ENCODE peak calls at places on chromosome 17, in four cellular contexts. One of them, this sample, is unnamed.

GRCh38 chr17:2049333-2050245 is 5.3 kb upstream of the HIC1 start:
- DNase-seq in colonic mucosa: peak; percentile 90
- DNase-seq in BE2C: peak; percentile 80
- DNase-seq in right atrium auricular region: peak; percentile 89
- DNase-seq in this sample: peak; percentile 93

GRCh38 chr17:48925991-48926342 is 17.8 kb downstream of the UBE2Z start:
- DNase-seq in colonic mucosa: no peak
- DNase-seq in BE2C: no peak
- DNase-seq in right atrium auricular region: no peak
- DNase-seq in this sample: no peak

GRCh38 chr17:63263053-63263452 is 183.1 kb downstream of the CYB561 start:
- DNase-seq in colonic mucosa: no peak
- DNase-seq in BE2C: no peak
- DNase-seq in right atrium auricular region: no peak
- DNase-seq in this sample: no peak

GRCh38 chr17:35543856-35544255 is 6.4 kb upstream of the SLFN12L start:
- DNase-seq in colonic mucosa: no peak
- DNase-seq in BE2C: no peak
- DNase-seq in right atrium auricular region: no peak
- DNase-seq in this sample: no peak

GRCh38 chr17:52828621-52829020 is 670.1 kb upstream of the CA10 start:
- DNase-seq in colonic mucosa: no peak
- DNase-seq in BE2C: no peak
- DNase-seq in right atrium auricular region: no peak
- DNase-seq in this sample: no peak

GRCh38 chr17:74723891-74724290 is 11.2 kb upstream of the CD300LF start:
- DNase-seq in colonic mucosa: no peak
- DNase-seq in BE2C: no peak
- DNase-seq in right atrium auricular region: no peak
- DNase-seq in this sample: no peak

GRCh38 chr17:65530985-65531507 is 30.4 kb downstream of the AXIN2 start:
- DNase-seq in colonic mucosa: no peak
- DNase-seq in BE2C: no peak
- DNase-seq in right atrium auricular region: no peak
- DNase-seq in this sample: no peak

GRCh38 chr17:3762922-3763776 is 37.8 kb downstream of the ITGAE start:
- DNase-seq in colonic mucosa: no peak
- DNase-seq in BE2C: no peak
- DNase-seq in right atrium auricular region: no peak
- DNase-seq in this sample: no peak

GRCh38 chr17:8828517-8828875 is 29.3 kb upstream of the MFSD6L start:
- DNase-seq in colonic mucosa: no peak
- DNase-seq in BE2C: no peak
- DNase-seq in right atrium auricular region: peak; percentile 30
- DNase-seq in this sample: no peak

GRCh38 chr17:82134101-82134500 is 36.1 kb upstream of the FASN start:
- DNase-seq in colonic mucosa: no peak
- DNase-seq in BE2C: no peak
- DNase-seq in right atrium auricular region: peak; percentile 70
- DNase-seq in this sample: peak; percentile 49

GRCh38 chr17:3298260-3298659 is at the start of gene OR3A1:
- DNase-seq in colonic mucosa: no peak
- DNase-seq in BE2C: no peak
- DNase-seq in right atrium auricular region: no peak
- DNase-seq in this sample: no peak

GRCh38 chr17:51454456-51454978 is 194.2 kb downstream of the UTP18 start:
- DNase-seq in colonic mucosa: no peak
- DNase-seq in BE2C: no peak
- DNase-seq in right atrium auricular region: no peak
- DNase-seq in this sample: no peak

GRCh38 chr17:10698116-10698818 is 873 bp downstream of the ADPRM start:
- DNase-seq in colonic mucosa: no peak
- DNase-seq in BE2C: peak; percentile 16
- DNase-seq in right atrium auricular region: no peak
- DNase-seq in this sample: no peak

GRCh38 chr17:1627987-1628855 is at the start of gene SLC43A2:
- DNase-seq in colonic mucosa: peak; percentile 89
- DNase-seq in BE2C: peak; percentile 85
- DNase-seq in right atrium auricular region: peak; percentile 87
- DNase-seq in this sample: peak; percentile 93

GRCh38 chr17:4956493-4957061 is 5.7 kb downstream of the ENO3 start:
- DNase-seq in colonic mucosa: no peak
- DNase-seq in BE2C: no peak
- DNase-seq in right atrium auricular region: no peak
- DNase-seq in this sample: no peak

GRCh38 chr17:50099003-50099402 is 3.9 kb downstream of the PDK2 start:
- DNase-seq in colonic mucosa: no peak
- DNase-seq in BE2C: no peak
- DNase-seq in right atrium auricular region: no peak
- DNase-seq in this sample: no peak

GRCh38 chr17:49190932-49191331 is 19.4 kb downstream of the GNGT2 start:
- DNase-seq in colonic mucosa: no peak
- DNase-seq in BE2C: no peak
- DNase-seq in right atrium auricular region: no peak
- DNase-seq in this sample: no peak

GRCh38 chr17:4950757-4951204 is at the start of gene ENO3:
- DNase-seq in colonic mucosa: peak; percentile 48
- DNase-seq in BE2C: peak; percentile 59
- DNase-seq in right atrium auricular region: no peak
- DNase-seq in this sample: peak; percentile 45

GRCh38 chr17:17032131-17032692 is 10.0 kb upstream of the MPRIP start:
- DNase-seq in colonic mucosa: peak; percentile 49
- DNase-seq in BE2C: peak; percentile 52
- DNase-seq in right atrium auricular region: no peak
- DNase-seq in this sample: peak; percentile 69

GRCh38 chr17:78839173-78839761 is 1.3 kb downstream of the USP36 start:
- DNase-seq in colonic mucosa: no peak
- DNase-seq in BE2C: no peak
- DNase-seq in right atrium auricular region: no peak
- DNase-seq in this sample: no peak

GRCh38 chr17:79862771-79863440 is 23.7 kb upstream of the CBX4 start:
- DNase-seq in colonic mucosa: no peak
- DNase-seq in BE2C: no peak
- DNase-seq in right atrium auricular region: no peak
- DNase-seq in this sample: no peak

GRCh38 chr17:1173456-1174370 is 6.1 kb downstream of the ABR start:
- DNase-seq in colonic mucosa: no peak
- DNase-seq in BE2C: no peak
- DNase-seq in right atrium auricular region: no peak
- DNase-seq in this sample: no peak

GRCh38 chr17:76370261-76370993 is 14.0 kb upstream of the SPHK1 start:
- DNase-seq in colonic mucosa: no peak
- DNase-seq in BE2C: peak; percentile 41
- DNase-seq in right atrium auricular region: peak; percentile 91
- DNase-seq in this sample: no peak

GRCh38 chr17:74545456-74546230 is at the start of gene CD300C:
- DNase-seq in colonic mucosa: peak; percentile 25
- DNase-seq in BE2C: no peak
- DNase-seq in right atrium auricular region: no peak
- DNase-seq in this sample: no peak

GRCh38 chr17:81870155-81870977 is 771 bp downstream of the ARHGDIA start:
- DNase-seq in colonic mucosa: peak; percentile 41
- DNase-seq in BE2C: peak; percentile 36
- DNase-seq in right atrium auricular region: no peak
- DNase-seq in this sample: peak; percentile 63

GRCh38 chr17:38709864-38710602 is 5.0 kb downstream of the MLLT6 start:
- DNase-seq in colonic mucosa: no peak
- DNase-seq in BE2C: no peak
- DNase-seq in right atrium auricular region: no peak
- DNase-seq in this sample: no peak

GRCh38 chr17:41777579-41778188 is 8.8 kb downstream of the JUP start:
- DNase-seq in colonic mucosa: peak; percentile 80
- DNase-seq in BE2C: no peak
- DNase-seq in right atrium auricular region: peak; percentile 79
- DNase-seq in this sample: peak; percentile 60

GRCh38 chr17:38871247-38871991 is 1.6 kb downstream of the LASP1 start:
- DNase-seq in colonic mucosa: peak; percentile 95
- DNase-seq in BE2C: no peak
- DNase-seq in right atrium auricular region: peak; percentile 81
- DNase-seq in this sample: peak; percentile 93

GRCh38 chr17:40329981-40330794 is 21.2 kb downstream of the RARA start:
- DNase-seq in colonic mucosa: no peak
- DNase-seq in BE2C: no peak
- DNase-seq in right atrium auricular region: no peak
- DNase-seq in this sample: no peak

GRCh38 chr17:40327735-40328385 is 18.9 kb downstream of the RARA start:
- DNase-seq in colonic mucosa: peak; percentile 42
- DNase-seq in BE2C: no peak
- DNase-seq in right atrium auricular region: no peak
- DNase-seq in this sample: no peak

GRCh38 chr17:40326832-40327199 is 17.8 kb downstream of the RARA start:
- DNase-seq in colonic mucosa: peak; percentile 70
- DNase-seq in BE2C: no peak
- DNase-seq in right atrium auricular region: no peak
- DNase-seq in this sample: no peak

GRCh38 chr17:40327244-40327666 is 18.3 kb downstream of the RARA start:
- DNase-seq in colonic mucosa: no peak
- DNase-seq in BE2C: no peak
- DNase-seq in right atrium auricular region: no peak
- DNase-seq in this sample: no peak

GRCh38 chr17:40328386-40328766 is 19.4 kb downstream of the RARA start:
- DNase-seq in colonic mucosa: no peak
- DNase-seq in BE2C: no peak
- DNase-seq in right atrium auricular region: no peak
- DNase-seq in this sample: no peak
- H3K4me1 ChIP-seq in colonic mucosa: peaks cover 43% of the 10 kb centered on the region
- H3K4me1 ChIP-seq in BE2C: peaks cover 45% of the 10 kb centered on the region
- H3K4me1 ChIP-seq in right atrium auricular region: no peaks in the 10 kb centered on the region
- H3K4me1 ChIP-seq in this sample: peaks cover 71% of the 10 kb centered on the region

GRCh38 chr17:40460585-40460975 is 17.3 kb downstream of the IGFBP4 start:
- DNase-seq in colonic mucosa: no peak
- DNase-seq in BE2C: peak; percentile 76
- DNase-seq in right atrium auricular region: no peak
- DNase-seq in this sample: no peak
- H3K4me1 ChIP-seq in colonic mucosa: no peaks in the 10 kb centered on the region
- H3K4me1 ChIP-seq in BE2C: peaks cover 56% of the 10 kb centered on the region
- H3K4me1 ChIP-seq in right atrium auricular region: no peaks in the 10 kb centered on the region
- H3K4me1 ChIP-seq in this sample: peaks cover 59% of the 10 kb centered on the region

GRCh38 chr17:30975042-30975820 is 4.4 kb downstream of the RNF135 start:
- DNase-seq in colonic mucosa: no peak
- DNase-seq in BE2C: no peak
- DNase-seq in right atrium auricular region: no peak
- DNase-seq in this sample: no peak
- H3K4me1 ChIP-seq in colonic mucosa: no peaks in the 10 kb centered on the region
- H3K4me1 ChIP-seq in BE2C: no peaks in the 10 kb centered on the region
- H3K4me1 ChIP-seq in right atrium auricular region: no peaks in the 10 kb centered on the region
- H3K4me1 ChIP-seq in this sample: peaks cover 7% of the 10 kb centered on the region

GRCh38 chr17:45317113-45317820 is 447 bp upstream of the MAP3K14 start:
- DNase-seq in colonic mucosa: peak; percentile 100
- DNase-seq in BE2C: peak; percentile 100
- DNase-seq in right atrium auricular region: peak; percentile 100
- DNase-seq in this sample: peak; percentile 100

GRCh38 chr17:45315583-45316270 is 1.1 kb downstream of the MAP3K14 start:
- DNase-seq in colonic mucosa: no peak
- DNase-seq in BE2C: no peak
- DNase-seq in right atrium auricular region: no peak
- DNase-seq in this sample: no peak

GRCh38 chr17:45318561-45319230 is 1.9 kb upstream of the MAP3K14 start:
- DNase-seq in colonic mucosa: peak; percentile 65
- DNase-seq in BE2C: no peak
- DNase-seq in right atrium auricular region: no peak
- DNase-seq in this sample: no peak

GRCh38 chr17:45314761-45315549 is 1.9 kb downstream of the MAP3K14 start:
- DNase-seq in colonic mucosa: no peak
- DNase-seq in BE2C: no peak
- DNase-seq in right atrium auricular region: no peak
- DNase-seq in this sample: no peak

GRCh38 chr17:45316271-45317112 is at the start of gene MAP3K14:
- DNase-seq in colonic mucosa: peak; percentile 69
- DNase-seq in BE2C: peak; percentile 81
- DNase-seq in right atrium auricular region: peak; percentile 71
- DNase-seq in this sample: peak; percentile 92
- H3K4me1 ChIP-seq in colonic mucosa: peaks cover 43% of the 10 kb centered on the region
- H3K4me1 ChIP-seq in BE2C: peaks cover 19% of the 10 kb centered on the region
- H3K4me1 ChIP-seq in right atrium auricular region: no peaks in the 10 kb centered on the region
- H3K4me1 ChIP-seq in this sample: peaks cover 47% of the 10 kb centered on the region

DNA sequence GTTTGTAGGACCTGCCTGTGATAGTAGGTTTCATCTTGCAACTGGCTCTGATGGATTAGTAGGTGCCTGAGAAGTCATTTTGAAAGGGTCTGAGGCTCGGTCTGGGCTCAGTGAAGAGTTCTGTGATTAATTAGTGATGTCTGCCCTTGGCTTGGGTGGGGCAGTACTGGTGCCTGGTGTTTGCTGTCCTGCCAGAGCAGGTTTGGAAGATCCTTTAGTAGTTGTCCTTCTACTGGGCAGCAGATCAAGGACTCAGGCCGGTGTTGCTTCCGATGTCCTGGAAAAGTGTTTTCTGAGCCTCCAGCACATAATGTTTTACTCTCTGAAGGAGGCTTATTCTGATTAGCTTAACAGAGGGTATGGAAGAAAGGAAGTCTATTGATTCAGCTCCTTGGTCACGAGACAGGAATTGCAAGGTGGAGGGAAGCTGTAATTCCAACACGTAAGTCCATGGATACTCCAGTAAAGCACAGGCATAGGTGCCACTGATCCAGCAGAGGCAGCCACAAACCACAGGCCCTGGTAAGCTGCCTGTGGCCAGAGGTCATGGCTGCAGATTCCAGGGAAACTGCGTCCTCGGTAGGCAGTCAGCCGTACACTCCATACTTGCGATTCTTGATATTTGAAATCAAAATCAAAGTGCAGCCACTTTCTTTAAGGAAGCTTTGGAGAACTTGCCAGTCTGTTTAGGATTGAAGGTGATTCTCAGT is 18.7 kb downstream of the HLF start:
- DNase-seq in colonic mucosa: no peak
- DNase-seq in BE2C: no peak
- DNase-seq in right atrium auricular region: no peak
- DNase-seq in this sample: no peak
- H3K4me1 ChIP-seq in colonic mucosa: no peaks in the 10 kb centered on the region
- H3K4me1 ChIP-seq in BE2C: no peaks in the 10 kb centered on the region
- H3K4me1 ChIP-seq in right atrium auricular region: no peaks in the 10 kb centered on the region
- H3K4me1 ChIP-seq in this sample: peaks cover 24% of the 10 kb centered on the region

This sample was measured in hepatocyte.